ENCODE peak calls at places on chromosomes 3 and 15, in eight cellular contexts. Y is hepatocyte; H is CD8-positive, alpha-beta T cell; E is esophagus squamous epithelium; G is AG09309; O is lower leg skin; U is WERI-Rb-1; Q is neural progenitor cell. R is an unnamed sample.

GRCh38 chr15:58547628-58548307 is 116.0 kb downstream of the LIPC start:
- DNase-seq in U (no peak), G (no peak), Y (no peak), Q (no peak), E (no peak), O (no peak), H (no peak), R (no peak)

GRCh38 chr15:34583399-34584320 is at the start of gene GOLGA8B:
- DNase-seq in Q (peak; percentile 95), H (peak; percentile 68), Y (peak; percentile 88), O (peak; percentile 90), E (no peak), G (no peak), U (peak; percentile 78), R (peak; percentile 33)

GRCh38 chr15:40358492-40359353 is 704 bp downstream of the DISP2 start:
- DNase-seq in Y (no peak), Q (no peak), O (no peak), E (no peak), H (peak; percentile 33), G (no peak), U (peak; percentile 84), R (no peak)

GRCh38 chr3:104604326-104605010 is 762.2 kb upstream of the ALCAM start:
- DNase-seq in H (no peak), Y (no peak), G (peak; percentile 1), E (no peak), Q (no peak), U (no peak), O (no peak), R (peak; percentile 59)

GRCh38 chr3:21624514-21624913 is 126.5 kb downstream of the ZNF385D start:
- DNase-seq in Y (no peak), G (no peak), U (no peak), Q (no peak), H (no peak), E (no peak), O (no peak), R (peak; percentile 22)

GRCh38 chr15:53910236-53910849 is 67.9 kb upstream of the UNC13C start:
- DNase-seq in U (no peak), G (no peak), Q (no peak), O (no peak), Y (no peak), H (no peak), E (no peak), R (peak; percentile 1)

GRCh38 chr3:40997711-40998519 is 201.4 kb upstream of the CTNNB1 start:
- DNase-seq in Q (no peak), E (no peak), U (no peak), G (no peak), O (no peak), H (no peak), Y (no peak), R (no peak)

GRCh38 chr3:33186524-33187367 is 31.9 kb downstream of the SUSD5 start:
- DNase-seq in Q (no peak), E (no peak), G (no peak), O (no peak), H (no peak), Y (peak; percentile 74), U (no peak), R (peak; percentile 24)

GRCh38 chr3:197541756-197542539 is 13.8 kb downstream of the BDH1 start:
- DNase-seq in U (no peak), H (no peak), Q (peak; percentile 86), G (no peak), E (no peak), Y (peak; percentile 71), O (peak; percentile 87), R (no peak)

GRCh38 chr15:66883322-66883911 is 181.4 kb downstream of the SMAD6 start:
- DNase-seq in U (no peak), H (no peak), Q (peak; percentile 68), G (peak; percentile 100), E (peak; percentile 30), Y (peak; percentile 92), O (peak; percentile 98), R (peak; percentile 100)

GRCh38 chr15:75229191-75230015 is 27.7 kb downstream of the C15orf39 start:
- DNase-seq in Y (no peak), U (no peak), Q (no peak), O (no peak), E (no peak), H (no peak), G (peak; percentile 2), R (peak; percentile 21)

GRCh38 chr3:127706785-127707351 is 34.1 kb downstream of the ABTB1 start:
- DNase-seq in H (no peak), Y (no peak), E (no peak), Q (no peak), G (no peak), O (peak; percentile 74), U (no peak), R (no peak)

GRCh38 chr3:149581248-149581647 is 76.6 kb downstream of the WWTR1 start:
- DNase-seq in U (no peak), O (no peak), G (peak; percentile 63), Q (no peak), E (no peak), H (no peak), Y (no peak), R (no peak)

DNA sequence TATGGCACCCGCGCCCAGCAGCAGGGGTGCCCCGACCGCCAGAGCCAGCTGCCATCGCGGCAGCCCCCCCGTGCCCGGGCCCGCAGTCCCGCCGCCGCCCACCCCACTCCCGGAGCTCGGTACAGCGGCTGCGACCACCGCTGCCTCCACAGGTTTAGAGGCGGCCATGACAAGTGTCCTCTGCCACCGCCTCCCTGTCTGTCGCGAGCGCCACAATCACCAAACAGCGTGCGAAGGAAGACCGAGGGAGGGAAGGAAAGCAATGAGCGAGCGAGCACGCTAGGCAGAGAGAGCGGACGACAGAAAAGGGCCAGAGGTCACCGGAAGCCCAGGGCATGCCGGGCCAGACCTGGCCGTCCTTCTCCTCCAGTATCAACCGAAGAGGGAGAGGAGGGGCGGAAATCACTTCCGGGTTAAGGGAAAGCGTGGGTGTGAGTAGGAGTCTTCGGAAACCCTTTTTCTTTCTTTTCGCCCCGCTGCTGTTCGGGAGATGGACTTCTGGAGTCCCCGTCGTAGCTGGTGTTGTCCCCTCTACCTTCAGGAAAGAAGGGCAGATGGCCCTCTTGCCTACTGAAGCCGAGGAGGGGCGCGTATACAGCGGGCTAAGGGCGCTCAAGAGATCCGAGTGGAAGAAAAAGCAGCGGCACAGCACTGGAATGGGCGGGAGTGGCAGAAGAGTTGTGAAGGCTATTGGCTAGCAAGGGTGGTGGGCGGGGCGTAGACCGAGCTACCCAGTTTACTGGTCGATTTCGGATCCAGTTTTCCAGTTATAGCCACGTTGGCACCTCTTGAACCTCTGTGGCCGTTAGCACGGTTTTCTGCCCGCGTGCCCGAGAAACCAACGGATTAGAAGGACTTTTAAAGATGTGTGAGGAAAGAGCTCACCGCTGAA is at the start of the genes LNP1 and TOMM70:
- DNase-seq in G (peak; percentile 86), E (peak; percentile 79), Y (peak; percentile 98), U (peak; percentile 98), H (peak; percentile 89), O (peak; percentile 99), Q (peak; percentile 98), R (peak; percentile 96)
- TF ChIP-seq CTCF in G (no peak), E (no peak), Y (no peak), U (no peak), H (no peak), O (no peak), Q (no peak), R (no peak)

GRCh38 chr3:34247401-34247800 is 449.0 kb downstream of the PDCD6IP start:
- DNase-seq in Y (no peak), H (no peak), U (no peak), Q (no peak), O (no peak), E (no peak), G (no peak), R (no peak)
- H3K4me3 ChIP-seq in Y (no peak overlapping the region), H (no peak overlapping the region), U (no peak overlapping the region), Q (no peak overlapping the region), O (no peak overlapping the region), E (no peak overlapping the region), G (no peak overlapping the region), R (no peak overlapping the region)

DNA sequence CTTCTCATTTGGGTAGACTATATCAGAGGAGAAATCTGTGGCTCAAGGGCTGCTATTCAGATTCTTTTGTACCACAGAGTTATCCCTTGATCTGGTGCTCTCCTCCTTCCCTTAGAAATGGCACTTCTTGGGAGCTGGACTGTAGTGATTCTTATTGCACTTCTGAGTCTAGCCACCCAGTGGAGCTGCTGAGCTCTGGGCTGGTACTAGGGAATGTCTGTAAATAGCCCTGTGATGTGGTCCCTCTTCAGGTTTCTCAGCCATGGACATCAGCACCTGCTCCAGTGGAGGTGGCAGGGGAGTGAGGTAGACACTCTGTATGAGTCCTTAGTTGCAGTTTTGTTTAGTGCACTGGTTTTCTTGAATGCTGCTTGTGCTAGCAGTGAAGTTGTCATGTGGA is 1292.6 kb downstream of the SI start:
- DNase-seq in Q (peak; percentile 56), Y (peak; percentile 36), U (peak; percentile 46), G (no peak), E (no peak), O (no peak), H (no peak), R (no peak)
- TF ChIP-seq CTCF in Q (peak; percentile 65), Y (peak; percentile 42), U (peak; percentile 66), G (no peak), E (no peak), O (no peak), H (no peak), R (no peak)

DNA sequence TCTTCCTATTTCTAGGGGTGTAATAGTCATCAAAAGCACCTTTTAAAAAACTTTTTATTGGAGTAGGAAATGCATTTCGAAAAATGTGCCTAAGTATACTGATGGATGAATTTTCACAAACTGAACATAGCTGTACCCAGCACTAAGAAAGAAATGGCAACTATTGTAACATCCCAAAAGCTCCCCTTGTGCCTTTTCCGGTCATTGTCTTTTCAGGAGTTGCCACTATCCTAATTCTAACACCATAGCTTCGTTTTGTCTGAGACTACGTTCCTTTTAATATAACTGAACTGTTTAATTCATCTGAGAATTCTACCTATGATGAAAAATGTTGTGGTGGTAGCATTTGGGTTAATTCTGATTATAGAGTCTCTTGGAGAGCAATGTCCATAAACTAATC is 1.9 kb downstream of the TIMMDC1 start:
- DNase-seq in Q (no peak), E (no peak), Y (no peak), H (no peak), U (no peak), G (no peak), O (no peak), R (no peak)
- H3K4me3 ChIP-seq in Q (peak overlapping the region; percentile 67), E (no peak overlapping the region), Y (no peak overlapping the region), H (no peak overlapping the region), U (no peak overlapping the region), G (no peak overlapping the region), O (no peak overlapping the region), R (no peak overlapping the region)

DNA sequence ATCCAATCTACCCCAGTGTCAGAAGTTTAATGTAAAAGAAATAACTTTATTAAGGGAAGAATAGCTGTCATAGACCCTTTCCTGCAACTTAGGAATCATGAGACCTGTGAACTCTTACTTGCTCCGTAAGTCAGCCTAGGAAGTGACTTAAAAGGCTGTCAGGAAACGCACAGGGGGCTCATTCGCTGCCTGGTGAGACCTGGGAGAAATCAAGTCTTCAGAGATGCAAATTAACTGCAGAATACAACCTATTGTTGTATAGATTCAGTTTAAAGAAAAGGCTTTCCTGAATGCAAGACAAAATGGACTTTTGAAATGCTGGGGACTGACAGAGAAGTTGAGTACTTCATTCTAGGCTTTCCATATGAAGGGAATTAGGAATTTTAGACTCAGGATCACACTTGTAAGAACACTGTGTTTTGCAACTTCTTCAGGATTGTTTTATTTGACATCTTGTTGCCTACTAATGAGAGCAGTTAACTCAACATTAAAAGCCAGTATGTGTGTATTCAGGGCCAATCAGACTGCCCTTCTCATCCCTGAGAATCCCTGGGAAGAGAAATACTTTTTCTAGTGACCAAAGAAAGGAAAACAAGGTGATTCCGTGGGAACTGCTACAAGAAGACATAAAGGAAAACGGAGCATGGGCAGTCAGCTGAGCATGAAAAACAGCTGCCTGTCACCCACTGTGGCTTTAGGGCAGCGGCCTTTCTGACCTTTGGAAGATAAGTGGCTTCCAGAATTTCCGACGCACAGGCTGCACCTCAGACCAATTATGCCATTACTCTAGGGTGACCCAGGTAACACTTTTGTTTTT is 18.5 kb upstream of the DPPA4 start:
- DNase-seq in U (no peak), G (no peak), H (no peak), O (no peak), Y (no peak), Q (peak; percentile 78), E (no peak), R (no peak)
- TF ChIP-seq CTCF in U (no peak), G (no peak), H (no peak), O (no peak), Y (no peak), Q (no peak), E (no peak), R (no peak)

R was measured in fibroblast of the aortic adventitia.